ENCODE peak calls at places on chromosomes 7 and 10, in seven cellular contexts. I is breast epithelium, C is GM13977, L is H1, X is PC-3, G is psoas muscle, Q is cardiac fibroblast. J is an unnamed sample.
A peak's percentile ranks its signal among the peaks of the same experiment; 100 is the strongest.

GRCh38 chr10:44437837-44438752 is 53.2 kb upstream of the CXCL12 start:
- DNase-seq in I (no peak), C (no peak), L (no peak), X (no peak), G (no peak), Q (no peak), J (no peak)

GRCh38 chr10:118775478-118775877 is 20.7 kb upstream of the CACUL1 start:
- DNase-seq in I (no peak), C (no peak), L (no peak), X (no peak), G (no peak), Q (peak; percentile 27), J (no peak)

GRCh38 chr10:21813944-21814343 is 189.6 kb downstream of the DNAJC1 start:
- DNase-seq in I (no peak), C (no peak), L (no peak), X (no peak), G (no peak), Q (no peak), J (no peak)

GRCh38 chr10:75334720-75335119 is 66.8 kb downstream of the ZNF503 start:
- DNase-seq in I (no peak), C (no peak), L (no peak), X (no peak), G (no peak), Q (peak; percentile 8), J (no peak)

GRCh38 chr10:79146611-79147130 is 77.9 kb downstream of the ZMIZ1 start:
- DNase-seq in I (peak; percentile 75), C (no peak), L (no peak), X (no peak), G (peak; percentile 80), Q (peak; percentile 23), J (no peak)

GRCh38 chr7:6559896-6560295 is 8.6 kb upstream of the GRID2IP start:
- DNase-seq in I (no peak), C (no peak), L (no peak), X (no peak), G (no peak), Q (no peak), J (no peak)

GRCh38 chr10:14247650-14248258 is 83.0 kb downstream of the FRMD4A start:
- DNase-seq in I (no peak), C (no peak), L (no peak), X (no peak), G (peak; percentile 17), Q (no peak), J (no peak)

GRCh38 chr10:97888641-97889262 is 39.1 kb downstream of the GOLGA7B start:
- DNase-seq in I (peak; percentile 21), C (no peak), L (no peak), X (peak; percentile 78), G (no peak), Q (peak; percentile 15), J (peak; percentile 59)

GRCh38 chr7:19118896-19119301 is 1.5 kb upstream of the TWIST1 start:
- DNase-seq in I (no peak), C (no peak), L (peak; percentile 71), X (no peak), G (no peak), Q (no peak), J (peak; percentile 41)

GRCh38 chr10:18134921-18135320 is 5.3 kb upstream of the CACNB2 start:
- DNase-seq in I (no peak), C (no peak), L (no peak), X (no peak), G (no peak), Q (no peak), J (no peak)

GRCh38 chr10:100760726-100761125 is 15.3 kb downstream of the PAX2 start:
- DNase-seq in I (no peak), C (no peak), L (no peak), X (no peak), G (no peak), Q (no peak), J (no peak)

GRCh38 chr7:99386584-99387238 is 12.2 kb downstream of the ARPC1B start:
- DNase-seq in I (no peak), C (no peak), L (no peak), X (peak; percentile 48), G (no peak), Q (peak; percentile 58), J (peak; percentile 48)

GRCh38 chr10:132113206-132113605 is 47.5 kb downstream of the JAKMIP3 start:
- DNase-seq in I (no peak), C (no peak), L (no peak), X (no peak), G (no peak), Q (no peak), J (no peak)

GRCh38 chr7:91636129-91636724 is 244.3 kb downstream of the MTERF1 start:
- DNase-seq in I (no peak), C (no peak), L (no peak), X (peak; percentile 57), G (no peak), Q (peak; percentile 64), J (peak; percentile 16)

GRCh38 chr10:119323085-119323670 is 115.8 kb downstream of the GRK5 start:
- DNase-seq in I (no peak), C (no peak), L (no peak), X (no peak), G (no peak), Q (no peak), J (no peak)

GRCh38 chr10:96496281-96496925 is 17.3 kb downstream of the TLL2 start:
- DNase-seq in I (no peak), C (no peak), L (peak; percentile 61), X (peak; percentile 35), G (no peak), Q (peak; percentile 42), J (peak; percentile 25)

GRCh38 chr10:6328708-6329423 is 126.1 kb downstream of the PFKFB3 start:
- DNase-seq in I (no peak), C (peak; percentile 23), L (no peak), X (no peak), G (peak; percentile 56), Q (no peak), J (no peak)

GRCh38 chr10:124174673-124175645 is 81.6 kb upstream of the CHST15 start:
- DNase-seq in I (no peak), C (no peak), L (peak; percentile 33), X (no peak), G (no peak), Q (no peak), J (peak; percentile 16)
- TF ChIP-seq CTCF in I (no peak), C (no peak), L (no peak), X (no peak), G (no peak), Q (no peak), J (no peak)

GRCh38 chr7:1404881-1405548 is 54.3 kb downstream of the MICALL2 start:
- DNase-seq in I (no peak), C (no peak), L (no peak), X (no peak), G (no peak), Q (no peak), J (no peak)

GRCh38 chr7:1402110-1402790 is 57.0 kb downstream of the MICALL2 start:
- DNase-seq in I (no peak), C (no peak), L (no peak), X (no peak), G (peak; percentile 4), Q (no peak), J (no peak)

GRCh38 chr7:1401011-1401410 is 58.3 kb downstream of the MICALL2 start:
- DNase-seq in I (no peak), C (no peak), L (no peak), X (peak; percentile 15), G (no peak), Q (no peak), J (no peak)

GRCh38 chr7:1402791-1403755 is 56.2 kb downstream of the MICALL2 start:
- DNase-seq in I (no peak), C (no peak), L (no peak), X (no peak), G (no peak), Q (no peak), J (no peak)

DNA sequence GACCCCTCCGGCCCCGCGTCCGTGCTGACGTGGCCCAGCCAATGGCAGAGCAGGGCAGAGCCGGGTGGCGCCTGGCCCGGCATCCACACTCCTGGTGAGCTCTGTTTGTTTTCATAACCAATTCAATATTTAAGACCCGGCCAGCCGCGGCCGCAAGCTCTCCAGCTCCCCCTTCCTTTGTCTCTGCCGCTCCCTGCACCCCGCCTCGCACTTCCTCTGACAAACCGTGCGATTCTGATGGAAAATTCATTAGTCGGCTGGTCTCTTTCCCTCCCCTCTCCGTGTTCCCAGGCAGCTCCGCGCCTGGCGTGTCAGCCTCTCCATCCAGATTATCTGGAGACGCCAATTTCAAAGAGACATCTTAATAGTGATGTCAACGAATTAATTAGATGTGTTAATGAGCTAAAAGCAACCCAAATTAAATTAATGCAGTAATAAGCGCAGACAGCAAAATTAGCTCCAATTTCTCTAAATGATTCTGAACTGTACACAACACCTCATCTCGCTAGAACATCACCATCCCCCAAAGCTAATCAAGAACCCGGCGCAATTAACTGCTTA is 55.3 kb downstream of the MICALL2 start:
- DNase-seq in I (no peak), C (no peak), L (no peak), X (peak; percentile 20), G (no peak), Q (peak; percentile 58), J (no peak)
- TF ChIP-seq CTCF in I (no peak), C (no peak), L (no peak), X (no peak), G (no peak), Q (peak; percentile 25), J (no peak)

GRCh38 chr10:1243486-1244182 is 187.4 kb downstream of the WDR37 start:
- DNase-seq in I (no peak), C (no peak), L (peak; percentile 62), X (no peak), G (no peak), Q (no peak), J (no peak)
- TF ChIP-seq CTCF in I (no peak), C (peak; percentile 18), L (peak; percentile 49), X (no peak), G (no peak), Q (no peak), J (no peak)

GRCh38 chr7:151572136-151572535 is 52.4 kb upstream of the RHEB start:
- DNase-seq in I (no peak), C (no peak), L (no peak), X (no peak), G (no peak), Q (no peak), J (no peak)

GRCh38 chr7:151568951-151569652 is 49.4 kb upstream of the RHEB start:
- DNase-seq in I (no peak), C (no peak), L (no peak), X (no peak), G (no peak), Q (no peak), J (no peak)

GRCh38 chr7:151566897-151567320 is 47.2 kb upstream of the RHEB start:
- DNase-seq in I (peak; percentile 66), C (no peak), L (no peak), X (no peak), G (no peak), Q (peak; percentile 70), J (peak; percentile 74)

GRCh38 chr7:151571471-151571870 is 51.8 kb upstream of the RHEB start:
- DNase-seq in I (no peak), C (no peak), L (no peak), X (no peak), G (no peak), Q (no peak), J (no peak)

DNA sequence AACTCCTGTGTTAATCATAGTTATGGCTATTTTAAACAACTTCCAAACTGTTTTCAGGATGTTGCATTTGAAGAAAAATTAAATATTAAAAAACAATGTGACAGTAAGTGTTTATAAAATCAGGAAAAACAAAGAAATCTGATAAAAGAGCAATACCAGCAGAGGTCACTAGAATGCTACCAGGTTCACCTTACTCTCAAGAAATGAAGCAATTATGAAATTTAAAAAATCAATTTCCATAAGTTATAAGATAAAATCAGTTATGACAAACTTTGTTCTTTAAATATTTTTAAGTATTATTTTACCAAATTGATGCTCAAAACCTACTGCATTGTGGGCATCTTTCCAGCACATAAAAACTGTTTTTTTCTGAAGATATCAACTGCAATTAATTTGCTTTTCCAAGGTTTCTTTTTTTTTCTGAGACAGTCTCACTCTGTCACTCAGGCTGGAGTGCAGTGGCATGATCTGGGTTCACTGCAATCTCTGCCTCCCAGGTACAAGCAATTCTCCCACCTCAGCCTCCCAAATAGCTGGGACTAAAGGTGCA is 50.7 kb upstream of the RHEB start:
- DNase-seq in I (no peak), C (no peak), L (no peak), X (peak; percentile 52), G (no peak), Q (peak; percentile 70), J (no peak)
- TF ChIP-seq CTCF in I (peak; percentile 21), C (peak; percentile 29), L (no peak), X (peak; percentile 72), G (peak; percentile 44), Q (peak; percentile 64), J (peak; percentile 84)

J was measured in HFFc6.